ENCODE peak calls at places on chromosomes 11 and 22, in six cellular contexts. X is right cardiac atrium; I is activated CD8-positive, alpha-beta T cell treated with anti-CD3 and anti-CD28 coated beads, Interleukin-2, amount 10 ng/mL, durations not matched to agents 7 days and 5 days; K is stimulated activated naive CD8-positive, alpha-beta T cell treated with anti-CD3 and anti-CD28 coated beads, Interleukin-15, amount 100 ng/mL, for 72 hours; Z is central memory CD8-positive, alpha-beta T cell; V is activated CD4-positive, alpha-beta T cell treated with anti-CD3 and anti-CD28 coated beads for 36 hours. S is an unnamed sample.

GRCh38 chr11:108967571-108967970 is 302.7 kb downstream of the DDX10 start:
- ATAC-seq in X (peak), I (no peak), K (no peak), Z (no peak), V (no peak), S (no peak)

GRCh38 chr11:13206086-13206640 is 71.4 kb upstream of the BMAL1 start:
- ATAC-seq in X (no peak), I (no peak), K (peak), Z (no peak), V (peak), S (peak)

GRCh38 chr11:102920118-102920684 is 35.3 kb downstream of the MMP13 start:
- ATAC-seq in X (peak), I (no peak), K (peak), Z (no peak), V (no peak), S (peak)

GRCh38 chr11:46072172-46072964 is 48.9 kb downstream of the PHF21A start:
- ATAC-seq in X (peak), I (no peak), K (no peak), Z (no peak), V (no peak), S (no peak)

GRCh38 chr11:2289350-2289749 is 12.4 kb downstream of the C11orf21 start:
- ATAC-seq in X (peak), I (no peak), K (no peak), Z (no peak), V (no peak), S (no peak)

GRCh38 chr22:46262449-46263207 is 515 bp downstream of the PKDREJ start:
- ATAC-seq in X (peak), I (peak), K (peak), Z (no peak), V (peak), S (peak)

GRCh38 chr22:46770726-46771125 is 8.3 kb downstream of the TBC1D22A start:
- ATAC-seq in X (no peak), I (no peak), K (no peak), Z (no peak), V (no peak), S (peak)

GRCh38 chr11:128720522-128720985 is 26.7 kb downstream of the FLI1 start:
- ATAC-seq in X (peak), I (peak), K (peak), Z (peak), V (peak), S (peak)

GRCh38 chr11:121931121-121931520 is 184.9 kb downstream of the BLID start:
- ATAC-seq in X (no peak), I (no peak), K (no peak), Z (no peak), V (no peak), S (no peak)

GRCh38 chr11:102317768-102318103 is 452 bp downstream of the BIRC3 start:
- ATAC-seq in X (peak), I (peak), K (peak), Z (peak), V (peak), S (peak)

GRCh38 chr22:40216041-40216756 is 38.5 kb downstream of the TNRC6B start:
- ATAC-seq in X (no peak), I (peak), K (peak), Z (peak), V (peak), S (peak)

GRCh38 chr11:67416416-67417335 is 1.2 kb downstream of the CARNS1 start:
- ATAC-seq in X (no peak), I (no peak), K (no peak), Z (peak), V (peak), S (no peak)

GRCh38 chr11:130732476-130732875 is 183.8 kb downstream of the SNX19 start:
- ATAC-seq in X (no peak), I (no peak), K (no peak), Z (no peak), V (no peak), S (no peak)

GRCh38 chr11:129732926-129733325 is 82.7 kb upstream of the TMEM45B start:
- ATAC-seq in X (no peak), I (no peak), K (no peak), Z (no peak), V (no peak), S (no peak)

GRCh38 chr22:39247379-39247778 is 2.6 kb upstream of the PDGFB start:
- ATAC-seq in X (no peak), I (no peak), K (no peak), Z (no peak), V (no peak), S (no peak)

GRCh38 chr22:46894081-46894671 is 131.7 kb downstream of the TBC1D22A start:
- ATAC-seq in X (peak), I (no peak), K (no peak), Z (no peak), V (no peak), S (no peak)

GRCh38 chr11:86938900-86939880 is 16.0 kb downstream of the FZD4 start:
- ATAC-seq in X (no peak), I (peak), K (no peak), Z (no peak), V (peak), S (no peak)

GRCh38 chr11:33445761-33446161 is 188.6 kb downstream of the HIPK3 start:
- ATAC-seq in X (no peak), I (no peak), K (no peak), Z (no peak), V (no peak), S (no peak)

GRCh38 chr22:31952459-31952858 is 8.1 kb downstream of the YWHAH start:
- ATAC-seq in X (peak), I (no peak), K (no peak), Z (no peak), V (no peak), S (no peak)

GRCh38 chr22:39492186-39492585 is 9.9 kb upstream of the MIEF1 start:
- ATAC-seq in X (no peak), I (no peak), K (no peak), Z (no peak), V (no peak), S (no peak)

GRCh38 chr11:59188954-59189353 is 17.0 kb downstream of the DTX4 start:
- ATAC-seq in X (no peak), I (no peak), K (no peak), Z (no peak), V (no peak), S (no peak)

S was measured in activated T-helper 17 cell treated with anti-CD3 and anti-CD28 coated beads, Interleukin-2, amount 50 U/mL, for 72 hours.